ENCODE peak calls at places on chromosomes 6 and 20, in six cellular contexts. L is stimulated activated CD4-positive, alpha-beta T cell treated with anti-CD3 and anti-CD28 coated beads, Interleukin-4, amount 100 ng/mL, for 4 hours; O is mucosa of gallbladder; N is activated T-cell treated with anti-CD3 and anti-CD28 coated beads for 1 hour; Y is HFF-Myc; R is cerebellum. F is an unnamed sample.

GRCh38 chr6:105038259-105038658 is 81.4 kb downstream of the LIN28B start:
- DNase-seq in L (no peak), O (no peak), R (no peak), N (no peak), Y (no peak), F (no peak)

GRCh38 chr6:128725271-128726233 is 157.4 kb upstream of the LAMA2 start:
- DNase-seq in O (no peak), Y (peak), L (no peak), R (peak), N (no peak), F (peak)

GRCh38 chr6:83260577-83260976 is 67.4 kb downstream of the RWDD2A start:
- DNase-seq in R (no peak), Y (no peak), O (no peak), N (no peak), L (no peak), F (no peak)

GRCh38 chr6:25006565-25007001 is 70.8 kb upstream of the RIPOR2 start:
- DNase-seq in O (peak), L (peak), N (no peak), R (no peak), Y (no peak), F (no peak)

GRCh38 chr6:158168054-158168303 is at the start of gene SERAC1:
- DNase-seq in R (peak), Y (no peak), L (no peak), O (no peak), N (no peak), F (no peak)

GRCh38 chr20:50111829-50112495 is 988 bp downstream of the UBE2V1 start:
- DNase-seq in N (no peak), O (no peak), Y (no peak), R (no peak), L (no peak), F (no peak)

GRCh38 chr20:62372042-62372993 is 5.2 kb upstream of the LAMA5 start:
- DNase-seq in L (no peak), O (no peak), Y (no peak), R (no peak), N (no peak), F (no peak)

GRCh38 chr6:32685603-32686002 is 19.1 kb upstream of the HLA-DQB1 start:
- DNase-seq in R (no peak), N (no peak), Y (no peak), L (no peak), O (no peak), F (no peak)

GRCh38 chr6:168584671-168585070 is 143.7 kb downstream of the SMOC2 start:
- DNase-seq in R (no peak), O (no peak), L (no peak), N (no peak), Y (no peak), F (no peak)

F was measured in smooth muscle cell of the brain vasculature.